ENCODE peak calls at places on chromosomes 16 and 17, in ten cellular contexts. P is mammary epithelial cell, M is tibial artery, G is Panc1, L is psoas muscle, B is suprapubic skin, N is heart left ventricle, E is fibroblast of lung, X is body of pancreas, U is heart right ventricle. W is an unnamed sample.

GRCh38 chr17:78002166-78002565 is 43.7 kb downstream of the TNRC6C start:
- DNase-seq in P (no peak), M (no peak), G (no peak), L (no peak), B (no peak), N (no peak), E (no peak), X (no peak), U (no peak), W (no peak)

GRCh38 chr16:15494231-15494630 is 59.8 kb downstream of the BMERB1 start:
- DNase-seq in P (no peak), M (no peak), G (peak; percentile 79), L (no peak), B (no peak), N (no peak), E (peak; percentile 87), X (no peak), U (no peak), W (peak; percentile 5)

GRCh38 chr16:88383401-88384221 is 852 bp downstream of the ZNF469 start:
- DNase-seq in P (no peak), M (no peak), G (no peak), L (peak; percentile 43), B (no peak), N (peak; percentile 59), E (peak; percentile 48), X (peak; percentile 38), U (peak; percentile 61), W (peak; percentile 62)

GRCh38 chr17:45230787-45231480 is 9.2 kb downstream of the FMNL1 start:
- DNase-seq in P (peak; percentile 43), M (no peak), G (no peak), L (peak; percentile 45), B (no peak), N (peak; percentile 87), E (peak; percentile 23), X (no peak), U (peak; percentile 78), W (no peak)

GRCh38 chr17:72362466-72363335 is 241.9 kb downstream of the SOX9 start:
- DNase-seq in P (peak; percentile 98), M (no peak), G (peak; percentile 94), L (no peak), B (no peak), N (no peak), E (peak; percentile 89), X (no peak), U (no peak), W (no peak)

GRCh38 chr16:85398050-85398451 is 215.1 kb upstream of the GSE1 start:
- DNase-seq in P (no peak), M (peak; percentile 15), G (no peak), L (no peak), B (no peak), N (no peak), E (no peak), X (no peak), U (peak; percentile 2), W (no peak)

GRCh38 chr16:20355114-20355782 is 2.7 kb upstream of the UMOD start:
- DNase-seq in P (no peak), M (no peak), G (no peak), L (no peak), B (no peak), N (no peak), E (no peak), X (no peak), U (no peak), W (no peak)

GRCh38 chr16:1740781-1741490 is 30.4 kb downstream of the NME3 start:
- DNase-seq in P (no peak), M (no peak), G (no peak), L (no peak), B (no peak), N (no peak), E (no peak), X (no peak), U (no peak), W (no peak)

GRCh38 chr16:57039148-57039812 is 49.9 kb downstream of the NLRC5 start:
- DNase-seq in P (no peak), M (no peak), G (no peak), L (no peak), B (no peak), N (no peak), E (peak; percentile 87), X (no peak), U (no peak), W (no peak)

GRCh38 chr16:57374067-57374534 is 1.8 kb downstream of the CX3CL1 start:
- DNase-seq in P (peak; percentile 80), M (peak; percentile 62), G (no peak), L (no peak), B (no peak), N (no peak), E (peak; percentile 85), X (no peak), U (no peak), W (peak; percentile 54)

GRCh38 chr16:72536673-72537435 is 364.9 kb upstream of the PMFBP1 start:
- DNase-seq in P (no peak), M (no peak), G (no peak), L (no peak), B (no peak), N (no peak), E (peak; percentile 85), X (no peak), U (no peak), W (no peak)

GRCh38 chr17:28057731-28058246 is 15.3 kb downstream of the NLK start:
- DNase-seq in P (peak; percentile 64), M (no peak), G (no peak), L (no peak), B (no peak), N (no peak), E (peak; percentile 64), X (no peak), U (no peak), W (no peak)

GRCh38 chr17:4249452-4250029 is 14.2 kb downstream of the ANKFY1 start:
- DNase-seq in P (peak; percentile 32), M (no peak), G (no peak), L (no peak), B (no peak), N (no peak), E (peak; percentile 39), X (no peak), U (no peak), W (no peak)

GRCh38 chr16:14181371-14182050 is 110.4 kb downstream of the MRTFB start:
- DNase-seq in P (peak; percentile 73), M (no peak), G (no peak), L (no peak), B (no peak), N (no peak), E (peak; percentile 82), X (no peak), U (no peak), W (no peak)

GRCh38 chr17:4008496-4009163 is 44.4 kb upstream of the ATP2A3 start:
- DNase-seq in P (no peak), M (no peak), G (no peak), L (no peak), B (peak; percentile 74), N (no peak), E (no peak), X (no peak), U (no peak), W (no peak)

GRCh38 chr17:7502987-7503386 is 18.8 kb downstream of the POLR2A start:
- DNase-seq in P (no peak), M (no peak), G (no peak), L (no peak), B (no peak), N (no peak), E (no peak), X (peak; percentile 41), U (no peak), W (no peak)

GRCh38 chr16:64589836-64590235 is 532.0 kb downstream of the CDH11 start:
- DNase-seq in P (no peak), M (no peak), G (no peak), L (no peak), B (no peak), N (no peak), E (peak; percentile 77), X (no peak), U (no peak), W (no peak)

GRCh38 chr16:10579965-10580918 is at the start of gene EMP2:
- DNase-seq in P (peak; percentile 80), M (peak; percentile 78), G (no peak), L (peak; percentile 82), B (peak; percentile 81), N (peak; percentile 90), E (peak; percentile 73), X (peak; percentile 81), U (peak; percentile 89), W (peak; percentile 88)

GRCh38 chr17:73099504-73099903 is 7.0 kb upstream of the SLC39A11 start:
- DNase-seq in P (no peak), M (no peak), G (no peak), L (no peak), B (no peak), N (no peak), E (no peak), X (no peak), U (no peak), W (no peak)

DNA sequence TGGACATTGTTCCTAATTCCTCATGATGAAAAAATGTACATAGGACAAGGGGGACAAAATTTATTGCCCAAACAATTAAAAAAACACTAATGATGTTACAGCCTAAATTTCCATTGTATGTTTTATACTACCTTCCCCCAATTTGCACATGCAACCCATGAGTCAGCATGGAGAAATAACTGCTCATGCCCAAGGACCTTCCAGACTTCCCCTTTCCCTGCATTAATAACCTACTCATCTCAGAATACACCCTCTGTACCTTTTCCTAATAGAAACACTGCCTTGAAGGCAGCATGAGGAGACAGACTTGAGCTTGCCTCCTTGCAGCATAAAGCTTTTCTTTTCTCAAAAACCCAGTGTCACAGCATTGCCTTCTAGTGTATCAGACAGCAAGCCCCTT is 2402.8 kb downstream of the TP53TG3F start:
- DNase-seq in P (no peak), M (no peak), G (no peak), L (no peak), B (no peak), N (no peak), E (no peak), X (no peak), U (no peak), W (no peak)
- H3K9me3 ChIP-seq in P (peaks cover 18% of the 10 kb centered on the region), M (no peaks in the 10 kb centered on the region), G (no peaks in the 10 kb centered on the region), L (no peaks in the 10 kb centered on the region), B (no peaks in the 10 kb centered on the region), N (no peaks in the 10 kb centered on the region), E (no peaks in the 10 kb centered on the region), X (no peaks in the 10 kb centered on the region), U (no peaks in the 10 kb centered on the region), W (no peaks in the 10 kb centered on the region)

GRCh38 chr16:50684823-50685455 is 3.8 kb upstream of the SNX20 start:
- DNase-seq in P (no peak), M (no peak), G (no peak), L (no peak), B (no peak), N (no peak), E (no peak), X (no peak), U (no peak), W (no peak)
- TF ChIP-seq CTCF in P (no peak), M (no peak), G (no peak), L (no peak), B (no peak), N (no peak), E (no peak), X (no peak), U (no peak), W (no peak)

GRCh38 chr16:35497399-35497798 is 2038.0 kb downstream of the TP53TG3F start:
- DNase-seq in P (no peak), M (no peak), G (no peak), L (no peak), B (no peak), N (no peak), E (no peak), X (no peak), U (no peak), W (no peak)
- H3K9me3 ChIP-seq in P (peaks cover 18% of the 10 kb centered on the region), M (no peaks in the 10 kb centered on the region), G (no peaks in the 10 kb centered on the region), L (no peaks in the 10 kb centered on the region), B (no peaks in the 10 kb centered on the region), N (no peaks in the 10 kb centered on the region), E (no peaks in the 10 kb centered on the region), X (no peaks in the 10 kb centered on the region), U (no peaks in the 10 kb centered on the region), W (no peaks in the 10 kb centered on the region)

GRCh38 chr17:68863091-68863652 is 92.0 kb downstream of the ABCA8 start:
- DNase-seq in P (no peak), M (no peak), G (no peak), L (no peak), B (no peak), N (no peak), E (no peak), X (no peak), U (no peak), W (no peak)
- TF ChIP-seq CTCF in P (no peak), M (no peak), G (no peak), L (no peak), B (no peak), N (no peak), E (no peak), X (no peak), U (no peak), W (no peak)